ENCODE peak calls at places on chromosomes 3 and 15, in ten cellular contexts. L is neuronal stem cell; C is IMR-90; Y is MM.1S; R is CD4-positive, CD25-positive, alpha-beta regulatory T cell; H is GM23248; P is psoas muscle; W is tibial nerve; Q is stomach; M is tibial artery. A is an unnamed sample. For H3K4me1, the result is how much of the 10 kb centered on the place peaks cover.

GRCh38 chr15:98289747-98290146 is 329.2 kb downstream of the ARRDC4 start:
- DNase-seq in H (no peak), R (no peak), M (no peak), C (no peak), W (no peak), L (no peak), Y (no peak), Q (no peak), P (no peak), A (no peak)

GRCh38 chr15:70722266-70723123 is 40.9 kb downstream of the UACA start:
- DNase-seq in Y (peak), L (no peak), W (no peak), R (peak), M (no peak), Q (no peak), P (no peak), H (peak), C (peak), A (no peak)

GRCh38 chr3:186417791-186418190 is 55.8 kb upstream of the DGKG start:
- DNase-seq in L (no peak), C (peak), W (no peak), P (no peak), H (peak), R (no peak), Q (no peak), Y (no peak), M (no peak), A (peak)

GRCh38 chr3:119314821-119315220 is 20.6 kb downstream of the ARHGAP31 start:
- DNase-seq in W (no peak), R (no peak), M (no peak), Y (no peak), P (no peak), L (no peak), H (no peak), Q (no peak), C (no peak), A (no peak)

GRCh38 chr3:181739628-181740027 is 27.9 kb downstream of the SOX2 start:
- DNase-seq in H (no peak), Q (no peak), W (no peak), M (no peak), Y (no peak), R (no peak), C (no peak), P (no peak), L (no peak), A (peak)

GRCh38 chr3:39212665-39213064 is 20.3 kb upstream of the XIRP1 start:
- DNase-seq in L (no peak), H (no peak), M (no peak), C (no peak), Q (no peak), Y (no peak), P (no peak), R (no peak), W (no peak), A (no peak)

GRCh38 chr15:65841121-65841930 is 28.0 kb upstream of the RAB11A start:
- DNase-seq in H (peak), C (peak), L (no peak), P (no peak), Q (no peak), W (no peak), R (no peak), M (peak), Y (no peak), A (no peak)

GRCh38 chr15:52101542-52102340 is 10.8 kb downstream of the BCL2L10 start:
- DNase-seq in L (no peak), C (no peak), Q (no peak), R (no peak), H (no peak), W (no peak), P (no peak), Y (peak), M (no peak), A (no peak)

GRCh38 chr15:57367556-57367955 is 8.7 kb upstream of the CGNL1 start:
- DNase-seq in R (no peak), C (no peak), H (no peak), L (no peak), P (no peak), M (no peak), Q (no peak), Y (no peak), W (no peak), A (no peak)

GRCh38 chr3:121885386-121885785 is 8.8 kb upstream of the SLC15A2 start:
- DNase-seq in W (no peak), Q (no peak), L (no peak), R (no peak), P (no peak), M (no peak), Y (no peak), H (no peak), C (peak), A (no peak)

GRCh38 chr3:61811652-61812051 is 250.3 kb downstream of the PTPRG start:
- DNase-seq in P (no peak), M (no peak), W (no peak), L (no peak), H (no peak), Q (no peak), C (no peak), R (no peak), Y (no peak), A (no peak)

GRCh38 chr15:83053151-83053550 is 13.9 kb downstream of the BTBD1 start:
- DNase-seq in Y (peak), H (peak), P (no peak), W (no peak), M (no peak), R (no peak), C (peak), L (no peak), Q (no peak), A (no peak)

DNA sequence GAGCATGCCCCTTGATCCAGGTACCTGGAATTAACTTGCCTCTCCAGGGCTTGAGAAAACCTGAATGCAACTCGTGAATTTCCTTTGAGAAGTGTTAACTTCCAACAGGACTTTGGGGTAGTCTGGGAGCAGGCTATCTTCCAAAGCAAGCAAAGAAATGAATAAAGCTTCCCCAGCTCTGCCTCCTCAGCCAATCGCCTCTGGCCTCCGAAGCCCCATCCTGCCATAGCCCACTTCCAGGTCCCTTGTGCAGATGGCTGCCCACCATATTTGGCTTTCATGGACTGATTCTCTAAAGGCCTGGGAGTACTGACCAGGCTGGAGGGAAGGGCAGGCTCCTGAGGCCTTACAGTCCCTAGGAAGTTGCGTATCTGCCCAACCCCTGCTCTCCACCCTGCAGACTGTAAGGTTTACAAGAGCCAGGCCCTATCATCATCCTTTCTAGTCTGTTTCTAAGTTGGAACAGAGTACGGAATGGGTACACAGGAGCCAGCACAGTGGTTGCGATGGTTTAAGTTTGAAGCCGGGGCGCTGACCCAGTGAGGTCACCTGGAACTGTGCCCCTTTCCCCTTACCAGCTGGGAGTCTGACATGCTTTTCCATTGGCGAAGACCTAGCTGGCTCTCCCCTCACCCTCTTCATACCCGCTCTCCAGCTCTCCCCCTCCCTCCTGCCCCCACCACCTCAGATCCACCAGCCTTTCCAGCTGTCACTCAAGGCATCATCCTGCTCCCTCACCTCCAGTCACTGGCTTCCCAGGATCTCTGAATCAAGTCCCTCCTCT is 1.1 kb upstream of the PML start:
- DNase-seq in H (no peak), Y (no peak), C (no peak), L (no peak), Q (no peak), R (no peak), W (no peak), M (no peak), P (no peak), A (no peak)
- H3K4me1 ChIP-seq in H (under half), Y (under half), C (under half), L (under half), Q (half or more), R (half or more), W (half or more), M (half or more), P (half or more), A (half or more)

GRCh38 chr3:32841875-32842505 is 24.2 kb downstream of the TRIM71 start:
- DNase-seq in H (no peak), Q (no peak), Y (no peak), C (no peak), W (no peak), P (no peak), M (no peak), L (no peak), R (no peak), A (no peak)

GRCh38 chr3:32841341-32841740 is 23.5 kb downstream of the TRIM71 start:
- DNase-seq in M (no peak), Y (no peak), P (no peak), R (no peak), W (no peak), H (no peak), L (no peak), Q (no peak), C (no peak), A (no peak)

GRCh38 chr3:32839714-32840085 is 21.9 kb downstream of the TRIM71 start:
- DNase-seq in P (no peak), Q (no peak), M (no peak), L (no peak), Y (no peak), R (no peak), W (no peak), H (no peak), C (no peak), A (no peak)

GRCh38 chr3:32842531-32842931 is 24.7 kb downstream of the TRIM71 start:
- DNase-seq in Q (peak), Y (peak), P (no peak), C (no peak), L (no peak), W (no peak), H (no peak), R (peak), M (no peak), A (no peak)

GRCh38 chr3:32840086-32840841 is 22.5 kb downstream of the TRIM71 start:
- DNase-seq in P (no peak), Y (no peak), Q (no peak), L (peak), H (no peak), M (no peak), W (no peak), R (no peak), C (no peak), A (no peak)
- H3K4me1 ChIP-seq in P (under half), Y (under half), Q (under half), L (half or more), H (under half), M (under half), W (under half), R (under half), C (under half), A (under half)

GRCh38 chr3:152256829-152257228 is 11.9 kb upstream of the MBNL1 start:
- DNase-seq in W (no peak), Y (no peak), P (no peak), M (no peak), L (no peak), H (no peak), R (no peak), C (no peak), Q (no peak), A (no peak)

GRCh38 chr3:152254031-152254430 is 14.7 kb upstream of the MBNL1 start:
- DNase-seq in Y (no peak), C (no peak), P (no peak), R (no peak), L (no peak), Q (no peak), H (no peak), M (no peak), W (no peak), A (no peak)

GRCh38 chr3:152253514-152253913 is 15.2 kb upstream of the MBNL1 start:
- DNase-seq in P (no peak), M (no peak), R (no peak), H (peak), Y (no peak), W (no peak), Q (no peak), C (no peak), L (no peak), A (no peak)

GRCh38 chr3:152257246-152258074 is 11.3 kb upstream of the MBNL1 start:
- DNase-seq in Y (no peak), W (no peak), C (peak), P (no peak), H (peak), R (peak), Q (no peak), L (no peak), M (no peak), A (no peak)

GRCh38 chr3:152255290-152255689 is 13.4 kb upstream of the MBNL1 start:
- DNase-seq in L (no peak), C (no peak), Q (no peak), R (peak), P (no peak), Y (no peak), H (no peak), W (no peak), M (no peak), A (no peak)
- H3K4me1 ChIP-seq in L (under half), C (under half), Q (under half), R (half or more), P (under half), Y (under half), H (under half), W (under half), M (under half), A (under half)

GRCh38 chr3:185069023-185069422 is 83.8 kb downstream of the C3orf70 start:
- DNase-seq in C (no peak), R (no peak), W (no peak), Q (no peak), H (no peak), L (no peak), M (no peak), P (no peak), Y (no peak), A (no peak)
- H3K4me1 ChIP-seq in C (under half), R (under half), W (under half), Q (under half), H (under half), L (under half), M (under half), P (under half), Y (under half), A (under half)

DNA sequence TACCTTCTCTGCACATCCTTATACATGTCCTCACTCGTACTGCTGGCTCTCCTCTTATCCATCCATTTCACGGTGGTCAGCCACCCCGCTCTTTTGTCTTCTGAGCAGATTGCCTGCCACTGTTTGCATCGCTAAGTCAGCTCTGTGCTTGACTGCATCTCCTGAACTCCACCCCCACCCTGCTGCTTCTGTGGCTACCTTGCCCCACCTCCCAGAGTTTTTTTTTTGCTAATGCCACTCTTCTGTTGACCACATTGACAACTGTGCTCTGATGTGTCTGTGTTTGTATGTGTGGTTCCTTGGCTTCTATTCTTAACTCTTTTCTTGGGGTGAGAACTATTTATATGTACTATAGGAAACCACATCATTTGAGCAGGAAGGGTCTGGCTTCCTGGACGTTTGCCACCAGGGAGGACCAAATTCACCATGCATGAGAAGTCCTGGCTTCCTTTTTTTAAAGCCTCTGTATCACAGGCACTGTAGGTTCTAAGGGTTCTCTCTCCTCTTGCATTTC is 12.8 kb upstream of the MTMR10 start:
- DNase-seq in P (peak), H (no peak), L (no peak), Y (peak), R (no peak), Q (peak), M (no peak), C (no peak), W (no peak), A (peak)
- H3K4me1 ChIP-seq in P (under half), H (under half), L (under half), Y (half or more), R (under half), Q (under half), M (under half), C (under half), W (under half), A (under half)

GRCh38 chr15:94247789-94248638 is 16.7 kb downstream of the MCTP2 start:
- DNase-seq in Q (no peak), L (no peak), H (no peak), Y (no peak), C (no peak), P (no peak), M (no peak), W (no peak), R (no peak), A (no peak)
- H3K4me1 ChIP-seq in Q (under half), L (under half), H (under half), Y (under half), C (under half), P (under half), M (under half), W (under half), R (under half), A (under half)

GRCh38 chr3:48596157-48596556 is 1.0 kb upstream of the COL7A1 start:
- DNase-seq in P (no peak), R (no peak), Q (no peak), C (no peak), M (no peak), Y (no peak), W (no peak), H (no peak), L (no peak), A (peak)

GRCh38 chr3:48595526-48596121 is 495 bp upstream of the COL7A1 start:
- DNase-seq in H (peak), Y (no peak), C (peak), Q (peak), R (no peak), P (peak), L (no peak), M (no peak), W (no peak), A (peak)

GRCh38 chr3:48594431-48595049 is 589 bp downstream of the COL7A1 start:
- DNase-seq in M (no peak), Y (no peak), L (no peak), W (no peak), P (no peak), C (peak), Q (no peak), R (no peak), H (peak), A (peak)

GRCh38 chr3:48596676-48597407 is 1.7 kb upstream of the COL7A1 start:
- DNase-seq in R (no peak), M (no peak), C (no peak), Y (no peak), P (no peak), H (no peak), W (no peak), L (no peak), Q (no peak), A (no peak)

DNA sequence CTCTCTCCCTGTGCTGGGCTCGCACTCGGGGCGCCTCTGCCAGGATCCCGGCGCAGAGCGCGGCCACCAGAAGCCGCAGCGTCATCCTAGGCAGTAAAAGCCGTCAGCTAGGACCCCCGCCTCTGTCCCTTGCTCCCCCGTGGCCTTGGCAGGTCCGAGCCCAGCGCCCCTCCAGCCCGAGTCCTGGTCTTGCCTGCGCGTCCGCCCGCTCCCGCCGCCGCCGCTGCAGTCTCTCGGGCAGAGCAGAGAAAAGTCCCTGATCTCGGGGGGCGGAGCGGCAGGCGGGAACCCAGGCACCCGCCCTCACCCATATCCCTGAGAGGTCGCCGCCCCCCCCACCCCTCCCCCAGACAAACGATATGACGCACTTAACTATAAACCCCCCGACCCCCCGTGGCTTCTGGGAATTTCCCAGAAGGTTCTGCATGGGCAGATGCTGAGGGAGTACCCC is at the start of gene COL7A1:
- DNase-seq in R (no peak), L (no peak), P (no peak), H (peak), Q (no peak), W (no peak), M (no peak), Y (no peak), C (no peak), A (no peak)
- H3K4me1 ChIP-seq in R (under half), L (under half), P (half or more), H (half or more), Q (under half), W (under half), M (half or more), Y (under half), C (half or more), A (half or more)

GRCh38 chr15:64105113-64105704 is 9.4 kb downstream of the SNX1 start:
- DNase-seq in L (no peak), H (peak), Q (no peak), W (no peak), P (no peak), R (no peak), M (peak), C (peak), Y (no peak), A (no peak)

GRCh38 chr15:64096486-64097431 is 977 bp downstream of the SNX1 start:
- DNase-seq in C (peak), M (no peak), Y (peak), R (peak), H (peak), P (no peak), L (no peak), Q (no peak), W (no peak), A (no peak)

GRCh38 chr15:64102497-64102896 is 6.7 kb downstream of the SNX1 start:
- DNase-seq in L (no peak), Q (no peak), P (no peak), Y (no peak), R (no peak), H (no peak), C (no peak), W (no peak), M (no peak), A (no peak)

GRCh38 chr15:64099379-64099778 is 3.6 kb downstream of the SNX1 start:
- DNase-seq in M (no peak), Y (no peak), H (peak), L (no peak), Q (no peak), P (no peak), W (no peak), R (no peak), C (no peak), A (no peak)

GRCh38 chr15:64101018-64101417 is 5.2 kb downstream of the SNX1 start:
- DNase-seq in P (no peak), C (no peak), Y (no peak), Q (no peak), R (no peak), L (no peak), M (no peak), W (no peak), H (no peak), A (no peak)
- H3K4me1 ChIP-seq in P (half or more), C (under half), Y (under half), Q (half or more), R (under half), L (under half), M (under half), W (under half), H (under half), A (under half)

GRCh38 chr3:29694783-29695182 is 413.9 kb downstream of the RBMS3 start:
- DNase-seq in H (peak), Q (no peak), M (no peak), R (no peak), P (no peak), L (no peak), Y (no peak), C (peak), W (no peak), A (peak)
- H3K4me1 ChIP-seq in H (half or more), Q (half or more), M (under half), R (under half), P (under half), L (under half), Y (under half), C (under half), W (under half), A (half or more)

A was measured in SJSA1.